ENCODE peak calls at places on chromosomes 6 and 20, in seven cellular contexts. U is IMR-90, K is SJCRH30, X is left ventricle myocardium inferior, R is lower lobe of right lung, Y is endothelial cell of umbilical vein, B is SK-N-SH. T is an unnamed sample. For H3K4me1, the result is how much of the 10 kb centered on the place peaks cover.

GRCh38 chr6:27139753-27140522 is 107.6 kb upstream of the PRSS16 start:
- DNase-seq in U (peak), K (no peak), X (no peak), R (no peak), Y (peak), B (no peak), T (no peak)

GRCh38 chr20:46111028-46111835 is 6.9 kb upstream of the CD40 start:
- DNase-seq in U (no peak), K (no peak), X (no peak), R (peak), Y (no peak), B (no peak), T (peak)

GRCh38 chr6:17710331-17710730 is 3.6 kb upstream of the NUP153 start:
- DNase-seq in U (peak), K (no peak), X (no peak), R (no peak), Y (no peak), B (no peak), T (no peak)

GRCh38 chr6:166162599-166163342 is 4.9 kb downstream of the TBXT start:
- DNase-seq in U (no peak), K (no peak), X (no peak), R (no peak), Y (no peak), B (no peak), T (no peak)

GRCh38 chr6:18501313-18502013 is 114.3 kb downstream of the RNF144B start:
- DNase-seq in U (peak), K (no peak), X (peak), R (peak), Y (no peak), B (no peak), T (peak)

GRCh38 chr20:58852559-58853271 is at the start of gene GNAS:
- DNase-seq in U (peak), K (no peak), X (peak), R (peak), Y (peak), B (peak), T (peak)

GRCh38 chr20:58150772-58151171 is 77.7 kb downstream of the ANKRD60 start:
- DNase-seq in U (no peak), K (no peak), X (no peak), R (peak), Y (no peak), B (no peak), T (no peak)

GRCh38 chr20:50020283-50020682 is 37.5 kb downstream of the SNAI1 start:
- DNase-seq in U (peak), K (no peak), X (no peak), R (no peak), Y (peak), B (no peak), T (no peak)

GRCh38 chr6:57252975-57253374 is 30.9 kb upstream of the RAB23 start:
- DNase-seq in U (peak), K (no peak), X (no peak), R (no peak), Y (no peak), B (no peak), T (no peak)

DNA sequence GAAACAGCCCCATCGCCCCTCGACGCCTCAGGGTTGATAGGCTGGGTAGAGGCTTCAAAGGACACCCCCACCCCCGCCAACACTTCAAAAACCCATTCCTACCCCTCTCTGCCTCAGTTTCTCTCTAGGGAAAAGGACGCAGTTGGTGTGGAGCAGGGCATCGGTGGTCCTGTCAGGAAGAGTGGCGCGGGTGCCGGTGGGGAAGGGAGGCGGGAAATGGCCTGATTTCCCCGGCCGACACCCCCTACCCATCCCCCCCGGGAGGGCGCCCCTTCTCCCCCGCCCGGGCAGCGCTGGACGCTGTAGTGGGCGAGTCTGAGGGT is 367 bp downstream of the NRSN2 start:
- DNase-seq in U (no peak), K (no peak), X (no peak), R (no peak), Y (no peak), B (no peak), T (no peak)
- H3K4me3 ChIP-seq in U (peak), K (peak), X (peak), R (peak), Y (peak), B (peak), T (peak)

GRCh38 chr6:116277124-116277523 is 2.6 kb downstream of the TSPYL1 start:
- DNase-seq in U (no peak), K (no peak), X (no peak), R (no peak), Y (no peak), B (no peak), T (no peak)

GRCh38 chr6:116278853-116279231 is 888 bp downstream of the TSPYL1 start:
- DNase-seq in U (peak), K (peak), X (peak), R (no peak), Y (no peak), B (peak), T (peak)

GRCh38 chr6:116280161-116280959 is 630 bp upstream of the TSPYL1 start:
- DNase-seq in U (peak), K (no peak), X (no peak), R (no peak), Y (no peak), B (no peak), T (no peak)

GRCh38 chr6:116279232-116280160 is at the start of gene TSPYL1:
- DNase-seq in U (peak), K (peak), X (peak), R (peak), Y (peak), B (peak), T (peak)

DNA sequence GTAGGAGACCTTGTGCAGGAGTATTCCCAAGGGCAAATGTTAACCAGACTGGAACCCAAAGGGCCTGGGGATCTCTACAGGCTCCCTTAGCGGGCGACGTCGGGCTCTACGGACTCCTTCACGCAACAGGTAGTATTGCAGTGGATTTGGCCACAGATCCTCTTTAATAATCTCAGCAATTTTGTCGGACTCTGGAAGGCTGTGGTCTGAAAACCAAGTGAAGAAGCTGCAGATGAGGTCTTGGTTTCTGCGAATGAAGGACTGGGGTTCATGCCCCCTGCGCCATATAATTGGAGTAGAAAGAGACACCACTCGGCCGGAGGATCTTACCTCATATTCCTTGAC is 1.3 kb downstream of the TSPYL1 start:
- DNase-seq in U (no peak), K (no peak), X (no peak), R (no peak), Y (no peak), B (no peak), T (peak)
- H3K27ac ChIP-seq in U (no peak), K (peak), X (peak), R (peak), Y (no peak), B (peak), T (peak)

GRCh38 chr20:4327956-4328355 is 312.6 kb upstream of the RNF24 start:
- DNase-seq in U (no peak), K (no peak), X (no peak), R (no peak), Y (no peak), B (no peak), T (no peak)

GRCh38 chr20:4332466-4332865 is 317.1 kb upstream of the RNF24 start:
- DNase-seq in U (no peak), K (no peak), X (no peak), R (no peak), Y (no peak), B (no peak), T (no peak)

GRCh38 chr20:4328541-4328940 is 313.2 kb upstream of the RNF24 start:
- DNase-seq in U (peak), K (no peak), X (no peak), R (no peak), Y (no peak), B (no peak), T (no peak)

GRCh38 chr20:4326194-4327065 is 311.1 kb upstream of the RNF24 start:
- DNase-seq in U (peak), K (no peak), X (peak), R (no peak), Y (no peak), B (no peak), T (no peak)

DNA sequence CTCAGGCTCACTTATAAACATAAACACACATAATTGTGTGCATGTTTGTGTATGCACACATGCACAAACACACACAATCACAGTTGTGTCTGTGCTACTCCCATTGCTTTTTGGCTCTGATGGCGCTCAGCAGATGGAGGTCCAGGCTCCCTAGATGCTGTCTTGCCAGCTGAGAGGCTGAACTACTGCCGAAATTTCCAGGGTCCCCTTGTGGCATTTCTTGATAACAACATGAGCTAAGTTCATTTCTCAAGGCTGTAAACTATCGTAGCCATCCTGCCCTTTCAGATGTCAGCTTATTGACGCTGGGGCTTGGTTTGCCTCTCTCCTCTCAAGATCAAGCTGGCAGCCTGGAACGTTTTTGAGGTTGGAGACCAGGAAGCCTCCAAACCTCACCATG is 313.9 kb upstream of the RNF24 start:
- DNase-seq in U (no peak), K (no peak), X (no peak), R (no peak), Y (no peak), B (no peak), T (no peak)
- H3K4me1 ChIP-seq in U (under half), K (under half), X (under half), R (under half), Y (under half), B (under half), T (under half)

GRCh38 chr20:1896859-1897258 is 1.7 kb downstream of the SIRPA start:
- DNase-seq in U (no peak), K (no peak), X (no peak), R (no peak), Y (no peak), B (no peak), T (no peak)

GRCh38 chr20:1898496-1899168 is 3.4 kb downstream of the SIRPA start:
- DNase-seq in U (no peak), K (no peak), X (no peak), R (no peak), Y (no peak), B (no peak), T (no peak)

GRCh38 chr20:1895674-1896496 is 678 bp downstream of the SIRPA start:
- DNase-seq in U (no peak), K (no peak), X (no peak), R (peak), Y (peak), B (no peak), T (no peak)

GRCh38 chr20:1897965-1898464 is 2.8 kb downstream of the SIRPA start:
- DNase-seq in U (no peak), K (no peak), X (no peak), R (no peak), Y (no peak), B (no peak), T (peak)

GRCh38 chr20:1897486-1897885 is 2.3 kb downstream of the SIRPA start:
- DNase-seq in U (no peak), K (no peak), X (no peak), R (no peak), Y (no peak), B (no peak), T (no peak)
- H3K4me3 ChIP-seq in U (no peak), K (no peak), X (peak), R (peak), Y (no peak), B (no peak), T (no peak)